ENCODE peak calls at places on chromosomes 12 and 14, in ten cellular contexts. K, S, D, Q, U, L, X, N, W and B are unnamed samples.
A peak's percentile ranks its signal among the peaks of the same experiment; 100 is the strongest.

GRCh38 chr12:86551146-86551571 is 295.0 kb upstream of the MGAT4C start:
- DNase-seq in K (no peak), S (peak; percentile 32), D (no peak), Q (no peak), U (no peak), L (no peak), X (no peak), N (peak; percentile 72), W (no peak), B (no peak)

GRCh38 chr12:43637116-43637515 is 85.1 kb upstream of the ADAMTS20 start:
- DNase-seq in K (no peak), S (no peak), D (no peak), Q (no peak), U (no peak), L (no peak), X (no peak), N (no peak), W (no peak), B (no peak)

GRCh38 chr12:8996682-8997405 is 7.5 kb downstream of the KLRG1 start:
- DNase-seq in K (peak; percentile 49), S (no peak), D (no peak), Q (no peak), U (no peak), L (no peak), X (no peak), N (no peak), W (no peak), B (no peak)

GRCh38 chr12:54522213-54522612 is 24.7 kb downstream of the NCKAP1L start:
- DNase-seq in K (no peak), S (no peak), D (no peak), Q (no peak), U (no peak), L (no peak), X (no peak), N (no peak), W (no peak), B (no peak)

GRCh38 chr14:80924365-80925103 is 17.0 kb downstream of the CEP128 start:
- DNase-seq in K (no peak), S (no peak), D (no peak), Q (no peak), U (no peak), L (no peak), X (no peak), N (no peak), W (no peak), B (no peak)

GRCh38 chr12:92696240-92696639 is 6.5 kb upstream of the PLEKHG7 start:
- DNase-seq in K (no peak), S (peak; percentile 43), D (no peak), Q (no peak), U (no peak), L (no peak), X (no peak), N (peak; percentile 67), W (no peak), B (peak; percentile 21)

GRCh38 chr14:73739899-73740685 is 25.9 kb upstream of the PNMA1 start:
- DNase-seq in K (peak; percentile 7), S (no peak), D (no peak), Q (no peak), U (no peak), L (no peak), X (no peak), N (peak; percentile 63), W (no peak), B (no peak)

GRCh38 chr14:50363734-50364113 is 33.0 kb downstream of the CDKL1 start:
- DNase-seq in K (no peak), S (no peak), D (peak; percentile 83), Q (no peak), U (peak; percentile 67), L (no peak), X (no peak), N (no peak), W (peak; percentile 79), B (no peak)

GRCh38 chr12:119512772-119513497 is 80.6 kb upstream of the TMEM233 start:
- DNase-seq in K (peak; percentile 48), S (no peak), D (peak; percentile 2), Q (no peak), U (no peak), L (no peak), X (no peak), N (no peak), W (peak; percentile 44), B (no peak)

GRCh38 chr14:50023671-50024490 is 92.5 kb downstream of the VCPKMT start:
- DNase-seq in K (no peak), S (no peak), D (no peak), Q (peak; percentile 34), U (no peak), L (no peak), X (no peak), N (no peak), W (no peak), B (peak; percentile 50)

GRCh38 chr12:117076410-117077372 is 22.5 kb downstream of the TESC start:
- DNase-seq in K (no peak), S (no peak), D (no peak), Q (no peak), U (no peak), L (no peak), X (no peak), N (no peak), W (no peak), B (no peak)

GRCh38 chr12:24198070-24198469 is 248.6 kb upstream of the SOX5 start:
- DNase-seq in K (no peak), S (no peak), D (no peak), Q (no peak), U (no peak), L (no peak), X (no peak), N (no peak), W (no peak), B (no peak)

GRCh38 chr12:92784795-92785562 is 82.2 kb downstream of the PLEKHG7 start:
- DNase-seq in K (peak; percentile 82), S (no peak), D (peak; percentile 79), Q (peak; percentile 82), U (peak; percentile 80), L (no peak), X (no peak), N (no peak), W (peak; percentile 93), B (no peak)

GRCh38 chr12:41140117-41140516 is 48.0 kb upstream of the PDZRN4 start:
- DNase-seq in K (no peak), S (no peak), D (no peak), Q (no peak), U (peak; percentile 9), L (no peak), X (no peak), N (no peak), W (no peak), B (no peak)

GRCh38 chr12:9798008-9798619 is 29.2 kb upstream of the KLRF1 start:
- DNase-seq in K (peak; percentile 81), S (no peak), D (peak; percentile 90), Q (peak; percentile 84), U (peak; percentile 90), L (no peak), X (no peak), N (no peak), W (peak; percentile 71), B (no peak)

GRCh38 chr12:114404451-114405198 is 1.3 kb downstream of the TBX5 start:
- DNase-seq in K (no peak), S (no peak), D (no peak), Q (no peak), U (no peak), L (no peak), X (no peak), N (no peak), W (no peak), B (no peak)

GRCh38 chr12:116222358-116222757 is 55.1 kb downstream of the MED13L start:
- DNase-seq in K (peak; percentile 78), S (no peak), D (no peak), Q (peak; percentile 77), U (no peak), L (peak; percentile 77), X (peak; percentile 93), N (no peak), W (no peak), B (peak; percentile 93)

DNA sequence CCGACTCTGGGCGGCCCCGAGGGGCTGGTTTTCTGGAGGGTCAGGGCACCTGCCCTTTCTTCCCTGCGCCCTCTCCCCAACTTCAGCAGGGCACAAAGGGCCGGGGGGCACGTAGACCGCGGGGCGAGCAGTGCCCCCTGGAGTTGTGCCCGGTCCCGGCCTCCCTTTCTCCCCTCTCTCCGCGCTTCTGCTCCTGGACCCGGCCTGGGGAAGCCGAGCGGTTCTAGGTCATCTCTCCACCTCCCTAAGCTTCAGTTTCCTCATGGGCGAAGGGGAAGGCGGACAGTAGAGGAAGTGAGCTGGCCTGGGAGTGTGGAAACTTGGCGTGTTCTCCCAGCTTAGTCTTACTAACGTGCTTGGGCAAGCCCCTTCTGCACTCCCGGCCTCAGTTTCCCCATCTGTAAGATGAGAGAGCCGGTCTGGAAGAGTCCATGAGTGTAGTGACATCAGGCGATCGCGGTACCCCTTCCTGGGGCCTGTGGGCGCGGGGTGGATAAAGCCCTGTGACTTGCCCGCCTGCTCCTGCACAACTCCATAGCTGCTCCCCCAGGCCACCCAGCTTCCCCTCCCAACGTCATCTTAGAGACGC is 158.6 kb upstream of the PARP11 start:
- DNase-seq in K (peak; percentile 34), S (peak; percentile 20), D (no peak), Q (peak; percentile 16), U (no peak), L (no peak), X (no peak), N (no peak), W (no peak), B (no peak)
- H3K4me3 ChIP-seq in K (no peak overlapping the region), S (peak overlapping the region; percentile 72), D (no peak overlapping the region), Q (peak overlapping the region; percentile 35), U (no peak overlapping the region), L (peak overlapping the region; percentile 68), X (peak overlapping the region; percentile 60), N (peak overlapping the region; percentile 67), W (no peak overlapping the region), B (peak overlapping the region; percentile 7)

DNA sequence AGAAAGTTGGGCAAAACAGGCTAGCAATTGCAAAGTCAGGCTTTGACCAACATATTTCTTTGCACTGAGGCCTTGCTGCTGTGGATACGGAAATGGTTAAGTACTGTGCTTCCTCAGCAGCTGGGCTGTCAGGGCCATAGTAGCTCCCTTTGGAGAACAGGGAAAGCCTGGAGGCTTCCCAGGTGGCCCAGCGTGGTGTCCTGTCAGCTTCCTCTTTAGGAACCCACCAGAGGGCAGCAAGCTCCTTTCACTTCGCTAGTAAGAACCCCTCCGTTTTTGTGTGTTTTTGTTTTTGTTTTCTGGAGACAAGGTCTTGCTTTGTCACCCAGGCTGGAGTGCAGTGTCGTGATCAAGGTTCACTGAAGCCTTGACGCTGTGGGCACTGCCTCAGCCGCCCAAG is 1.7 kb upstream of the CFAP251 start:
- DNase-seq in K (peak; percentile 61), S (no peak), D (peak; percentile 72), Q (peak; percentile 62), U (no peak), L (no peak), X (no peak), N (no peak), W (peak; percentile 88), B (peak; percentile 41)
- H3K27ac ChIP-seq in K (no peak overlapping the region), S (no peak overlapping the region), D (peak overlapping the region; percentile 31), Q (no peak overlapping the region), U (no peak overlapping the region), L (no peak overlapping the region), X (no peak overlapping the region), N (no peak overlapping the region), W (peak overlapping the region; percentile 97), B (no peak overlapping the region)

GRCh38 chr12:102376781-102377180 is 103.6 kb downstream of the IGF1 start:
- DNase-seq in K (no peak), S (no peak), D (no peak), Q (no peak), U (no peak), L (no peak), X (no peak), N (no peak), W (no peak), B (no peak)
- H3K4me3 ChIP-seq in K (no peak overlapping the region), S (no peak overlapping the region), D (no peak overlapping the region), Q (no peak overlapping the region), U (no peak overlapping the region), L (no peak overlapping the region), X (no peak overlapping the region), N (no peak overlapping the region), W (no peak overlapping the region), B (no peak overlapping the region)

GRCh38 chr12:2775431-2775830 is 19.3 kb upstream of the FKBP4 start:
- DNase-seq in K (no peak), S (peak; percentile 41), D (no peak), Q (no peak), U (no peak), L (no peak), X (no peak), N (no peak), W (no peak), B (no peak)
- H3K27ac ChIP-seq in K (no peak overlapping the region), S (no peak overlapping the region), D (no peak overlapping the region), Q (no peak overlapping the region), U (no peak overlapping the region), L (no peak overlapping the region), X (no peak overlapping the region), N (no peak overlapping the region), W (no peak overlapping the region), B (no peak overlapping the region)